ENCODE peak calls at places on chromosomes 1 and 21, in eight cellular contexts. S, E, N, C, L, I, P and B are unnamed samples.

GRCh38 chr1:211647666-211648065 is 27.8 kb downstream of the NEK2 start:
- DNase-seq in S (no peak), L (no peak), N (no peak), C (no peak), E (no peak), I (no peak), P (no peak), B (no peak)

GRCh38 chr1:47317841-47318240 is 3.9 kb upstream of the STIL start:
- DNase-seq in N (peak), L (no peak), S (no peak), P (no peak), E (no peak), I (peak), C (no peak), B (no peak)

GRCh38 chr1:20115916-20116315 is 3.4 kb downstream of the PLA2G2D start:
- DNase-seq in S (no peak), L (no peak), E (no peak), C (no peak), I (no peak), P (no peak), N (no peak), B (no peak)

GRCh38 chr1:197915797-197916686 is 1.1 kb upstream of the LHX9 start:
- DNase-seq in C (peak), E (no peak), L (peak), P (no peak), N (peak), I (peak), S (no peak), B (peak)

GRCh38 chr1:51316113-51316763 is 14.1 kb downstream of the TTC39A start:
- DNase-seq in P (no peak), S (no peak), C (no peak), E (no peak), I (no peak), L (no peak), N (no peak), B (no peak)

GRCh38 chr21:33685613-33686197 is 43.4 kb downstream of the ITSN1 start:
- DNase-seq in C (no peak), S (no peak), N (peak), P (no peak), E (no peak), L (no peak), I (peak), B (no peak)

GRCh38 chr1:204867203-204867602 is 3.5 kb upstream of the NFASC start:
- DNase-seq in P (no peak), E (no peak), C (no peak), N (peak), L (no peak), I (no peak), S (no peak), B (no peak)

GRCh38 chr21:43603230-43603626 is 56.1 kb downstream of the HSF2BP start:
- DNase-seq in N (no peak), L (no peak), C (no peak), E (no peak), P (no peak), S (no peak), I (no peak), B (no peak)

GRCh38 chr1:182389619-182390047 is 2.0 kb downstream of the GLUL start:
- DNase-seq in S (peak), E (no peak), N (peak), L (peak), I (no peak), P (no peak), C (peak), B (no peak)

GRCh38 chr1:208175508-208175895 is 68.7 kb downstream of the PLXNA2 start:
- DNase-seq in I (no peak), P (no peak), S (no peak), L (no peak), E (no peak), N (no peak), C (no peak), B (no peak)

GRCh38 chr1:16173447-16174260 is 17.8 kb upstream of the EPHA2 start:
- DNase-seq in C (no peak), P (no peak), E (peak), S (no peak), I (peak), N (peak), L (no peak), B (peak)

GRCh38 chr1:28258628-28259251 is 578 bp upstream of the SESN2 start:
- DNase-seq in L (no peak), P (no peak), S (no peak), I (no peak), N (peak), E (no peak), C (no peak), B (no peak)

GRCh38 chr21:42276076-42276475 is 39.1 kb downstream of the TFF3 start:
- DNase-seq in P (no peak), S (no peak), I (no peak), E (no peak), N (no peak), L (no peak), C (no peak), B (peak)

GRCh38 chr1:205301220-205301821 is 20.2 kb downstream of the NUAK2 start:
- DNase-seq in I (peak), P (no peak), E (no peak), S (no peak), N (peak), C (no peak), L (peak), B (peak)

GRCh38 chr1:81149649-81150335 is 650.9 kb upstream of the ADGRL2 start:
- DNase-seq in N (peak), L (no peak), C (no peak), P (no peak), I (no peak), S (no peak), E (no peak), B (no peak)

GRCh38 chr1:203267912-203268311 is 37.4 kb upstream of the BTG2 start:
- DNase-seq in L (no peak), E (no peak), I (no peak), C (no peak), S (no peak), P (no peak), N (no peak), B (no peak)

GRCh38 chr1:101428562-101428961 is 191.7 kb downstream of the S1PR1 start:
- DNase-seq in P (no peak), I (no peak), S (no peak), L (no peak), C (no peak), E (no peak), N (no peak), B (no peak)

GRCh38 chr1:3917761-3918160 is 17.7 kb upstream of the C1orf174 start:
- DNase-seq in L (no peak), C (no peak), E (no peak), S (no peak), P (no peak), I (no peak), N (no peak), B (peak)

GRCh38 chr1:23149110-23149509 is 19.5 kb downstream of the LUZP1 start:
- DNase-seq in N (peak), S (no peak), E (no peak), C (peak), L (no peak), P (peak), I (peak), B (no peak)

GRCh38 chr21:46585191-46585953 is 19.5 kb downstream of the S100B start:
- DNase-seq in L (no peak), P (no peak), C (no peak), N (peak), E (peak), I (no peak), S (peak), B (no peak)

GRCh38 chr1:116881879-116882520 is 27.7 kb upstream of the PTGFRN start:
- DNase-seq in P (no peak), L (peak), E (no peak), N (peak), C (no peak), S (peak), I (peak), B (no peak)

GRCh38 chr1:119475866-119476439 is 31.1 kb upstream of the HSD3B1 start:
- DNase-seq in C (peak), N (peak), S (peak), P (no peak), I (peak), E (peak), L (peak), B (no peak)

GRCh38 chr21:44616591-44616926 is 4.7 kb downstream of the KRTAP10-8 start:
- DNase-seq in N (peak), S (no peak), C (no peak), P (no peak), E (no peak), I (no peak), L (no peak), B (no peak)

GRCh38 chr1:220787069-220787614 is 429 bp downstream of the MTARC1 start:
- DNase-seq in N (peak), I (no peak), S (no peak), C (peak), E (no peak), P (no peak), L (no peak), B (peak)

GRCh38 chr21:17389311-17389710 is 123.5 kb upstream of the CXADR start:
- DNase-seq in N (no peak), C (no peak), I (no peak), L (no peak), S (no peak), P (no peak), E (no peak), B (no peak)

GRCh38 chr1:102790997-102791396 is 317.3 kb downstream of the COL11A1 start:
- DNase-seq in L (no peak), E (no peak), N (no peak), C (peak), S (no peak), I (peak), P (no peak), B (no peak)

GRCh38 chr1:226686440-226687436 is 52.3 kb downstream of the ITPKB start:
- DNase-seq in E (no peak), N (no peak), S (no peak), P (no peak), L (no peak), I (no peak), C (peak), B (no peak)

GRCh38 chr1:231971397-231972233 is 345.0 kb downstream of the DISC1 start:
- DNase-seq in S (no peak), I (peak), E (no peak), L (no peak), N (peak), P (no peak), C (peak), B (no peak)

GRCh38 chr1:115869064-115869463 is 28.1 kb upstream of the NHLH2 start:
- DNase-seq in S (no peak), E (no peak), N (no peak), P (no peak), C (no peak), I (no peak), L (no peak), B (no peak)

GRCh38 chr1:218164111-218164929 is 120.8 kb upstream of the RRP15 start:
- DNase-seq in N (peak), C (peak), P (no peak), E (no peak), L (peak), S (no peak), I (peak), B (peak)

GRCh38 chr1:46037597-46037936 is 94.9 kb downstream of the PIK3R3 start:
- DNase-seq in I (no peak), E (no peak), S (no peak), L (no peak), P (no peak), N (no peak), C (no peak), B (no peak)

GRCh38 chr1:61807606-61808005 is 65.3 kb downstream of the PATJ start:
- DNase-seq in P (no peak), I (no peak), L (no peak), S (no peak), E (no peak), N (no peak), C (no peak), B (no peak)

DNA sequence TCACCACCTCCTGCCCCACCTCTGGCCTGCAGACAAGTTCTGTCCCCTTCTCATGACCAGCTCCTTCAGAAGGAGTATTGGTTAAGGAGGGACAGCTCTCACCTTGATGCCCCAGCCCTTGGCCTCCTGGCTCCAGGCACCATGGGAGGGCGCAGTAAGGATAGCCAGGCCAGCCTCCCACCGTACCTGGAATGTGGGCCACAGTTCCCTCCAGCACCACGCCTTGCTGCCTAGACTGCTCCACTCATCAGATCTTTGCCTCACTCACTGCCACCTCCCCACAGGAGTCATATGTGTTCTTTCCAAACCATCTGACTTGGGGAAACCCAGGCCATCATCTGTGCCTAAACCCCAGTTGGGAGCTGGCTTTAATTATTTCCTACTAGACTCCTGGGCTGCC is 97.0 kb downstream of the CCDC185 start:
- DNase-seq in N (no peak), L (no peak), C (no peak), S (no peak), P (no peak), I (no peak), E (no peak), B (no peak)
- H3K9ac ChIP-seq in N (no peak), L (no peak), C (no peak), S (no peak), P (no peak), I (no peak), E (no peak), B (no peak)

DNA sequence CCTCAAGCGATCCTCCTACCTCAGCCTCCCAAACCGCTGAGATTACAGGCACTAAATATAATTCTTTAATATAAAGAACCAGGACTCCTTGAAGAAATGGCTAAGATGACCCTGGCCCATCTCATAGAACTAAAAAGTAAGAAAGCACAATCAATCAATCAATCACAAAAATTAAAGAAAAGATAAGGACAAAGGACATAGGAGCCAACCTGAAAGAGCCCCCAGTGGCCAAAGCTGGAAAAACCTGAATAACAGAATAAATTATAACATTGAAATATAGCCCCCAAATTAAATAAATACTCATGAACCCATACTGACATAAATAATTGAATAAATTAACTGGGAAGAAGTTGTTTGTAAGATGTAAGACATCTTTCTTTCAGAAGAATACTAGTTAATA is 8.9 kb downstream of the NUP210L start:
- DNase-seq in L (no peak), E (no peak), I (no peak), C (no peak), P (no peak), S (no peak), N (no peak), B (no peak)
- TF ChIP-seq CTCF in L (peak), E (peak), I (peak), C (peak), P (peak), S (peak), N (peak), B (no peak)

GRCh38 chr1:223016381-223016780 is 126.7 kb downstream of the TLR5 start:
- DNase-seq in P (no peak), E (no peak), N (no peak), I (no peak), S (no peak), L (no peak), C (no peak), B (no peak)
- H3K9ac ChIP-seq in P (no peak), E (no peak), N (no peak), I (no peak), S (no peak), L (no peak), C (no peak), B (no peak)

GRCh38 chr1:151841141-151841540 is 1.5 kb upstream of the C2CD4D start:
- DNase-seq in E (no peak), I (peak), N (peak), L (no peak), S (no peak), P (no peak), C (no peak), B (no peak)

GRCh38 chr1:151846686-151847227 is 6.8 kb downstream of the THEM5 start:
- DNase-seq in L (no peak), E (no peak), N (no peak), I (no peak), S (no peak), C (no peak), P (no peak), B (no peak)

GRCh38 chr1:151840421-151840820 is 801 bp upstream of the C2CD4D start:
- DNase-seq in L (no peak), E (no peak), I (no peak), C (no peak), N (no peak), P (no peak), S (no peak), B (no peak)

GRCh38 chr1:151846062-151846568 is 6.5 kb upstream of the C2CD4D start:
- DNase-seq in P (no peak), S (no peak), L (no peak), I (no peak), N (peak), E (no peak), C (no peak), B (no peak)

DNA sequence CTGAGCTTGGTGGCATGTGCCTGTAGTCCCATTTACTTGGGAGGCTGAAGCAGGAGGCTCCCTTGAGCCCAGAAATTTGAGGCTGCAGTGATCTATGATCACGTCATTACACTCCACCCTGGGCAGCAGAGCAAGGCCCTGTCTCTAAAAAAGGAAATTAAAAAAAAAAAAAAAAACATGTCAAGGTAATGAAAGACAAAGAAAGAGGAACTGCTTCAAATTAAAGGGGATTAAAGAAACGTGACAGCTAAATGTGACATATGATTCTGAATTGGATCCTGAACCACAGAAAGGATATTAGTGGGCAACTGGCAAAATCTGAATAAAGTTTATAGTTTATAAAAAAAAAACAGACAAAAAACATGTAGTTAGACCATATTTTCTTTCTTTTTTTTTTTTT is 3.8 kb upstream of the C2CD4D start:
- DNase-seq in L (no peak), S (no peak), I (no peak), N (no peak), P (no peak), E (no peak), C (no peak), B (no peak)
- TF ChIP-seq CTCF in L (no peak), S (no peak), I (no peak), N (no peak), P (no peak), E (no peak), C (no peak), B (no peak)

DNA sequence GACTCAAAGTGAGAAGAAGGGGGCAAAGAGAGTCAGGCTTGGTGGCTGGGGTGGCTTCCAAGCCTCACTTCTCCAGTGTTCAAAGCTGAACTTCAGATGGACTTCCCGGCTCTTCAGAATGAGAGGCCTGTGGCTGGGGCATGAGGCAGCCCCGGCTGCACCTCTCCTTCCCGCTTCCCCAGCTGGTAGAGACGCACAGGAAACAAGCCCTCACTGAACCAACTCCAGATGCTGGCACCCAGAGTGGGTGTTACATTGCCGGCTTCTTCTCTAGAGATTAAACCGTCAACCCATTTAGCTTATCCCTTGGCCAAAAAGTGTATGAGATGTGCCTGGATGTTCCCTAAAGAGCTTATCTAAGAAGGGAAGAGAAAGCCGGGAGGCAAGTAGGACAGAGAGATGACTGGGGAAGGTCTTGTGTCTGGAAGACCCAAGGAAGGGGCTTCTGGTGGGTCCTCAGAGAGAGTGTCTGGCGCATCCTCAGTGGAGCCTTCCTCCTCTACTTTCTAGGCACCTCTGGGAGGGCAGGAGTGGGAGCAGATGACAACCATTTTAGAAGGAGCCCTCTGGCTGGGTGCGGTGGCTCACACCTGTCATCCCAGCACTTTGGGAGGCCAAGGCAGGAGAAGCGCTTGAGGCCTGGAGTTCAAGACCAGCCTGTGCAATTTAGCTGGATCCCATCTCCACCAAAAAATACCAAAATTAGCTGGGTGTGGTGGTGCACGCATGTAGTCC is 2.0 kb downstream of the ADAMTSL4 start:
- DNase-seq in L (peak), E (no peak), I (no peak), P (no peak), C (no peak), N (no peak), S (no peak), B (no peak)
- H3K9ac ChIP-seq in L (no peak), E (no peak), I (no peak), P (no peak), C (no peak), N (no peak), S (no peak), B (peak)

GRCh38 chr1:233971753-233972152 is 67.3 kb downstream of the SLC35F3 start:
- DNase-seq in I (no peak), L (no peak), S (no peak), C (no peak), P (no peak), E (no peak), N (no peak), B (peak)

GRCh38 chr1:233975486-233975885 is 71.0 kb downstream of the SLC35F3 start:
- DNase-seq in P (no peak), S (no peak), E (no peak), C (no peak), I (no peak), N (no peak), L (no peak), B (no peak)

GRCh38 chr1:233972563-233972950 is 68.1 kb downstream of the SLC35F3 start:
- DNase-seq in C (no peak), N (no peak), L (no peak), E (no peak), I (no peak), S (no peak), P (no peak), B (no peak)

DNA sequence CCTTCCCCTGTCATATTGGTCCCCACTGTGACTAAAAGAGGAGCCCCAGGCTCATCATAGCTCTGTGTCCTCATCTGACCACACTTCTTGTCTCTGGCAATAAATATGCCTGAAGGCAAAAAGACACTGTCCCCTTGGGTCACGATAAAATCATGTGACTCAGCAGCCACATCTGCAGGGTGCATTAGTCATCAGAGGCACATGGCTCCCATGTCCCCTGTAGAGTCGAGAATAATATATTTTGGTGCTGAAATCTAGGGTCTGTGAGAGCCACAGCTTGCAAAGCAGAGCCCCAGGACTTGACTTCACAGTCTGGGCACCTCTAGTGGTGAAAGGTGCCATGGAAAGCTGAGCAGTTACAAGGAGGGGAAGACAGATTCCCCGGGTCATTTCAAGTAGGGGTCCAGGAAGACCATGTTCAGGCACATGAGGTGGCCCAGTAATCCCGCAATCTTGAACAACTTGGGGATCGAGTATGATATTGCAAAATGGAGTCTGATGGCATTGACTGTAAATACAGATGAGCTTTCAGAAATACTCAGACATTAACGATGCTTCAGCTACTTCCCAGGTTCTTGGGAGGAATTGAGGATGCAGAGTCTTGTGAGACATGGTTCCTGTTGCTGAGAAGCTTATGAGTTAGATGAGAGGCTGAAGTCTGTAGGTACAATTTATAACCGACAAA is 68.6 kb downstream of the SLC35F3 start:
- DNase-seq in C (peak), L (no peak), S (no peak), N (peak), P (no peak), I (no peak), E (no peak), B (no peak)
- TF ChIP-seq CTCF in C (no peak), L (no peak), S (no peak), N (peak), P (no peak), I (no peak), E (no peak), B (no peak)